ENCODE peak calls at places on chromosomes 5 and 9, in eight cellular contexts. H is CD8-positive, alpha-beta T cell; V is heart right ventricle; E is ovary; B is hepatocyte; Y is HCT116; A is Peyer's patch; W is heart left ventricle. Z is an unnamed sample.

GRCh38 chr9:6833518-6834192 is 75.9 kb downstream of the KDM4C start:
- DNase-seq in H (no peak), V (no peak), E (no peak), B (no peak), Y (no peak), A (no peak), W (no peak), Z (no peak)

GRCh38 chr5:172534229-172535169 is 80.2 kb upstream of the SH3PXD2B start:
- DNase-seq in H (no peak), V (no peak), E (no peak), B (no peak), Y (peak; percentile 4), A (peak; percentile 48), W (peak; percentile 14), Z (no peak)

GRCh38 chr9:94720846-94721549 is 5.5 kb upstream of the AOPEP start:
- DNase-seq in H (no peak), V (no peak), E (no peak), B (no peak), Y (no peak), A (no peak), W (no peak), Z (no peak)

GRCh38 chr9:89436963-89437625 is 60.8 kb downstream of the SEMA4D start:
- DNase-seq in H (peak; percentile 50), V (no peak), E (no peak), B (peak; percentile 57), Y (no peak), A (peak; percentile 92), W (no peak), Z (no peak)

GRCh38 chr5:170638454-170639220 is 134.8 kb downstream of the KCNIP1 start:
- DNase-seq in H (peak; percentile 41), V (peak; percentile 69), E (peak; percentile 51), B (peak; percentile 79), Y (peak; percentile 35), A (peak; percentile 74), W (peak; percentile 62), Z (peak; percentile 86)

GRCh38 chr9:133679466-133680051 is 43.4 kb downstream of the DBH start:
- DNase-seq in H (no peak), V (peak; percentile 39), E (peak; percentile 49), B (no peak), Y (no peak), A (no peak), W (no peak), Z (no peak)

GRCh38 chr9:88013051-88013450 is 38.7 kb upstream of the CDK20 start:
- DNase-seq in H (no peak), V (no peak), E (no peak), B (no peak), Y (no peak), A (no peak), W (no peak), Z (no peak)

GRCh38 chr5:149466457-149466972 is 84.7 kb downstream of the CSNK1A1 start:
- DNase-seq in H (no peak), V (no peak), E (no peak), B (peak; percentile 58), Y (no peak), A (peak; percentile 85), W (no peak), Z (peak; percentile 74)

GRCh38 chr5:97062046-97062445 is 80.4 kb downstream of the LIX1 start:
- DNase-seq in H (no peak), V (no peak), E (no peak), B (no peak), Y (no peak), A (no peak), W (no peak), Z (no peak)

GRCh38 chr5:135232958-135233357 is 166.1 kb downstream of the MACROH2A1 start:
- DNase-seq in H (no peak), V (peak; percentile 28), E (no peak), B (no peak), Y (no peak), A (no peak), W (no peak), Z (peak; percentile 60)

GRCh38 chr9:129145316-129145715 is 32.7 kb downstream of the IER5L start:
- DNase-seq in H (no peak), V (no peak), E (peak; percentile 60), B (no peak), Y (no peak), A (no peak), W (no peak), Z (no peak)

GRCh38 chr5:60672693-60673264 is 27.2 kb downstream of the DEPDC1B start:
- DNase-seq in H (no peak), V (no peak), E (no peak), B (peak; percentile 63), Y (no peak), A (peak; percentile 80), W (no peak), Z (no peak)

GRCh38 chr9:92564479-92564878 is 28.7 kb upstream of the ECM2 start:
- DNase-seq in H (no peak), V (no peak), E (no peak), B (no peak), Y (no peak), A (no peak), W (no peak), Z (no peak)

GRCh38 chr5:116144103-116144502 is 59.3 kb downstream of the COMMD10 start:
- DNase-seq in H (no peak), V (no peak), E (no peak), B (no peak), Y (no peak), A (no peak), W (no peak), Z (no peak)

GRCh38 chr5:9559965-9560364 is 14.1 kb upstream of the SEMA5A start:
- DNase-seq in H (no peak), V (no peak), E (no peak), B (no peak), Y (no peak), A (no peak), W (no peak), Z (no peak)

GRCh38 chr5:53246042-53246836 is 136.7 kb upstream of the MOCS2 start:
- DNase-seq in H (no peak), V (no peak), E (no peak), B (no peak), Y (no peak), A (no peak), W (no peak), Z (no peak)

GRCh38 chr5:127011151-127011550 is 19.2 kb downstream of the MARCHF3 start:
- DNase-seq in H (no peak), V (no peak), E (no peak), B (no peak), Y (no peak), A (no peak), W (no peak), Z (no peak)

GRCh38 chr9:89519393-89519805 is 21.5 kb upstream of the SEMA4D start:
- DNase-seq in H (no peak), V (no peak), E (no peak), B (no peak), Y (peak; percentile 26), A (no peak), W (no peak), Z (no peak)

DNA sequence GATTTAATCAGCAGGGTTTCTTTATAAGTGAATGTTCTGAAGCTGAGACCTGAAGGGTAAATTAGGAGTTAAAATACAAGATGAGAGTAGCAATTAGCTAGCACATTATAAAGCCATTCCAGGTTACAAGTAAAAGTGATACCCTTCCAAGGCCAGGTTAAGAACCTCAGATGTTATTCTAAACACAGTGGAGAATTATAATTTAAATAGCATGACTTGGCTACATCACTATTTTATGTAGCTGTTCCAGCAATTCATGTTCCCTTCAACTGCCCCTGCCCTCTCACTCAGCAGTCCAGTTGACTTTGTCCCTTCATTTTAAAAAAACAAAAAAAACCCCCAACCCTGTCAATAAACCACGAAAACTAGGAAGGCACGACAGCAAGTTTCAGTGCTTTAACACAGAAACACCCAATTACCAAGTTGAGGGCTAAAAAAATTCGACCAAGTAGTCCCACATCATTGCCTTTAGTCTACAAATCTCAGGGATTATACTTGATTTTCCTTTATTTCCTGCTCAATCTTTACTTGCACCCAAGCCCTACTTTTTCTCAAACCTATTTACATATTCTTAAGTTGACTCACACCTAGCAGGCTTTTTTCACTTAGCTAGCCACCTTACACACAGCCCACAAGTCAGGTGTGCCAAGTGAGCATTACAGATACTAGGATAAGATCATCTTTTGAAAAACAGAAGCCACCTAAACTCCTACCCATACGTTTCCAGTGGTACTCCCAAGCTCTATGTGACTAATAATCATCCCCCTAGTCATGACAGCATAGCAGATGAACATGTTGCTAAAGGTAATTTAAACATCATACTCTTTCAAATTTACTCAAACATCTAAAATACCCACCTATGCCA is 3.4 kb downstream of the RPL37 start:
- DNase-seq in H (no peak), V (no peak), E (no peak), B (no peak), Y (no peak), A (no peak), W (no peak), Z (no peak)
- H3K36me3 ChIP-seq in H (peaks cover 71% of the 10 kb centered on the region), V (no peaks in the 10 kb centered on the region), E (no peaks in the 10 kb centered on the region), B (peaks cover 11% of the 10 kb centered on the region), Y (peaks cover 65% of the 10 kb centered on the region), A (peaks cover 69% of the 10 kb centered on the region), W (peaks cover 76% of the 10 kb centered on the region), Z (peaks cover 16% of the 10 kb centered on the region)

DNA sequence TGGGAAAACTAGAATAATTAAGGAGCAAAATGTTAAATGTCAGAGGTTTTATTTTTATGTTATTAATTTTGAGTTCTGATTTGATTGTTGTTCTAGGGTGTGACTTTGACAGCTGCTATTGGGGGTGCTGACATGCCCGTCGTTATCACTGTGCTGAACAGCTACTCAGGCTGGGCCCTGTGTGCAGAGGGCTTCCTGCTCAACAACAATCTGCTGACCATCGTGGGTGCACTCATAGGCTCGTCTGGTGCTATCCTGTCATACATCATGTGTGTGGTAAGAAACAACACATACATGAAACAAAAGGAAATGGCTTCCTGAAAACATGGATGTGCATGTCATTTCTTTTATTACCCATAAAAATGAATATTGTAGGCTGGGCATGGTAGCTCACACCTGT is 56.1 kb downstream of the NNT start:
- DNase-seq in H (no peak), V (no peak), E (no peak), B (no peak), Y (no peak), A (no peak), W (no peak), Z (no peak)
- H3K4me1 ChIP-seq in H (no peaks in the 10 kb centered on the region), V (peaks cover 10% of the 10 kb centered on the region), E (no peaks in the 10 kb centered on the region), B (no peaks in the 10 kb centered on the region), Y (no peaks in the 10 kb centered on the region), A (no peaks in the 10 kb centered on the region), W (no peaks in the 10 kb centered on the region), Z (no peaks in the 10 kb centered on the region)

DNA sequence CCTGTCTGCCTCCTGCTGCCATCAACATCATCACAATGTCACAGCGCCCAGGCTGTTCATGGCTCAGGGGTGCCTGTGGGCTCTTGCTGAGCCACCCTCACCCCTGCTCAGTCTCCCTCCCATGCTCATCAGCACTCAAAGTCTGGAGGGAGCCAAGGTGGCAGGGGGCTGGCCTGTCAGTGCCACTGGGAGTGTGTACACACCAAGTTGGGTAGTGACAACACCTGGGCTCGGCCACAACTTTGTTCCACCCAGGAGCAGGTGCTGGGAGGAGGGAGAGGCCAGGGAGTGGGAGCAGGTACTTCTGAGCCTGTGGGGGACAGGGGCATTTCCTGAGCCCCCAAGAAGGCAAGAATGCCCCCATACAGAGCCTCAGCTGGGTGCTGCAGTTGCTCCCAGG is 77.5 kb upstream of the C6 start:
- DNase-seq in H (no peak), V (no peak), E (no peak), B (no peak), Y (no peak), A (no peak), W (no peak), Z (no peak)
- H3K27ac ChIP-seq in H (no peak overlapping the region), V (no peak overlapping the region), E (no peak overlapping the region), B (no peak overlapping the region), Y (no peak overlapping the region), A (no peak overlapping the region), W (no peak overlapping the region), Z (no peak overlapping the region)

DNA sequence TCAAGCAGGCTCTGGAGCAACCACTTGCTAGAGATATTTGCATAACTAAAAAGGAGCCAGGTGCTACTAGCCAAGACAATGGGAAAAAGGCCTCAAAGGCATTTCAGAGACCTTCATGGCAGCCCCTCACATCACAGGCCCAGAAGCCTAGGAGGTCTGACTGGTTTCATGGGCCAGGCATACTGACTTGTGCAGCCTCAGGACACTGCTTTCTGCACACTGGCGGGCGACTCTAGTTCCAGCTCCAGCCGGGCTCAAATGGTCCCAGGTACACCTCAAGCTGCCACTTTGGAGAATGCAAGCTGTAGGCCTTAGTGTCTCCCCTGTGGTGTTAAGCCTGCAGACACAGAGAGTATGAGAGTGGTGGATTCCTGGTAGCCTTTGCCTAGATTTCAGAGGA is 27.1 kb downstream of the COX7C start:
- DNase-seq in H (no peak), V (no peak), E (no peak), B (no peak), Y (no peak), A (no peak), W (no peak), Z (no peak)
- H3K36me3 ChIP-seq in H (no peaks in the 10 kb centered on the region), V (no peaks in the 10 kb centered on the region), E (no peaks in the 10 kb centered on the region), B (no peaks in the 10 kb centered on the region), Y (no peaks in the 10 kb centered on the region), A (no peaks in the 10 kb centered on the region), W (no peaks in the 10 kb centered on the region), Z (no peaks in the 10 kb centered on the region)

Z was measured in aorta.